ENCODE peak calls at places on chromosomes 7 and 10, in five cellular contexts. One of them, this sample, is unnamed.

GRCh38 chr10:71132321-71132810 is 80.0 kb upstream of the UNC5B start:
- DNase-seq in adrenal gland: peak
- DNase-seq in uterus: no peak
- DNase-seq in PC-9: no peak
- DNase-seq in HCT116: no peak
- DNase-seq in this sample: no peak

GRCh38 chr7:158016171-158017087 is 571.2 kb downstream of the PTPRN2 start:
- DNase-seq in adrenal gland: peak
- DNase-seq in uterus: no peak
- DNase-seq in PC-9: no peak
- DNase-seq in HCT116: no peak
- DNase-seq in this sample: no peak

GRCh38 chr10:44280615-44281014 is 104.3 kb downstream of the CXCL12 start:
- DNase-seq in adrenal gland: no peak
- DNase-seq in uterus: peak
- DNase-seq in PC-9: no peak
- DNase-seq in HCT116: no peak
- DNase-seq in this sample: no peak

GRCh38 chr7:55056577-55057480 is 38.0 kb downstream of the EGFR start:
- DNase-seq in adrenal gland: peak
- DNase-seq in uterus: no peak
- DNase-seq in PC-9: no peak
- DNase-seq in HCT116: no peak
- DNase-seq in this sample: no peak

GRCh38 chr7:3957735-3958491 is 656.9 kb downstream of the SDK1 start:
- DNase-seq in adrenal gland: no peak
- DNase-seq in uterus: no peak
- DNase-seq in PC-9: no peak
- DNase-seq in HCT116: no peak
- DNase-seq in this sample: no peak

GRCh38 chr7:80624763-80625162 is 13.7 kb upstream of the CD36 start:
- DNase-seq in adrenal gland: no peak
- DNase-seq in uterus: no peak
- DNase-seq in PC-9: no peak
- DNase-seq in HCT116: no peak
- DNase-seq in this sample: no peak

GRCh38 chr10:21145751-21146445 is 248.8 kb upstream of the NEBL start:
- DNase-seq in adrenal gland: no peak
- DNase-seq in uterus: no peak
- DNase-seq in PC-9: no peak
- DNase-seq in HCT116: no peak
- DNase-seq in this sample: no peak

GRCh38 chr10:4280481-4281206 is 495.6 kb upstream of the KLF6 start:
- DNase-seq in adrenal gland: no peak
- DNase-seq in uterus: no peak
- DNase-seq in PC-9: peak
- DNase-seq in HCT116: no peak
- DNase-seq in this sample: no peak

GRCh38 chr7:29285451-29285807 is 90.9 kb downstream of the CHN2 start:
- DNase-seq in adrenal gland: no peak
- DNase-seq in uterus: no peak
- DNase-seq in PC-9: peak
- DNase-seq in HCT116: peak
- DNase-seq in this sample: peak

GRCh38 chr7:116510795-116511194 is 11.3 kb downstream of the CAV2 start:
- DNase-seq in adrenal gland: no peak
- DNase-seq in uterus: no peak
- DNase-seq in PC-9: no peak
- DNase-seq in HCT116: no peak
- DNase-seq in this sample: no peak

GRCh38 chr7:55071411-55072188 is 52.8 kb downstream of the EGFR start:
- DNase-seq in adrenal gland: peak
- DNase-seq in uterus: no peak
- DNase-seq in PC-9: no peak
- DNase-seq in HCT116: no peak
- DNase-seq in this sample: no peak

GRCh38 chr10:119293368-119293767 is 86.0 kb downstream of the GRK5 start:
- DNase-seq in adrenal gland: no peak
- DNase-seq in uterus: no peak
- DNase-seq in PC-9: no peak
- DNase-seq in HCT116: no peak
- DNase-seq in this sample: no peak

GRCh38 chr10:87845624-87846377 is 17.5 kb downstream of the KLLN start:
- DNase-seq in adrenal gland: no peak
- DNase-seq in uterus: no peak
- DNase-seq in PC-9: no peak
- DNase-seq in HCT116: peak
- DNase-seq in this sample: no peak

GRCh38 chr10:30413996-30414576 is 19.9 kb upstream of the MAP3K8 start:
- DNase-seq in adrenal gland: peak
- DNase-seq in uterus: no peak
- DNase-seq in PC-9: peak
- DNase-seq in HCT116: peak
- DNase-seq in this sample: no peak

GRCh38 chr7:76386691-76387260 is 22.7 kb downstream of the SSC4D start:
- DNase-seq in adrenal gland: peak
- DNase-seq in uterus: no peak
- DNase-seq in PC-9: no peak
- DNase-seq in HCT116: no peak
- DNase-seq in this sample: no peak

GRCh38 chr7:32395168-32395567 is 95.0 kb downstream of the LSM5 start:
- DNase-seq in adrenal gland: no peak
- DNase-seq in uterus: no peak
- DNase-seq in PC-9: no peak
- DNase-seq in HCT116: no peak
- DNase-seq in this sample: no peak

GRCh38 chr7:44196450-44196872 is 4.3 kb upstream of the YKT6 start:
- DNase-seq in adrenal gland: peak
- DNase-seq in uterus: no peak
- DNase-seq in PC-9: no peak
- DNase-seq in HCT116: peak
- DNase-seq in this sample: no peak

GRCh38 chr7:89003619-89003956 is 208.1 kb upstream of the TEX47 start:
- DNase-seq in adrenal gland: no peak
- DNase-seq in uterus: no peak
- DNase-seq in PC-9: no peak
- DNase-seq in HCT116: no peak
- DNase-seq in this sample: no peak

GRCh38 chr10:29324220-29324831 is 35.5 kb downstream of the LYZL1 start:
- DNase-seq in adrenal gland: no peak
- DNase-seq in uterus: no peak
- DNase-seq in PC-9: no peak
- DNase-seq in HCT116: no peak
- DNase-seq in this sample: no peak

GRCh38 chr7:42348627-42349026 is 111.6 kb upstream of the GLI3 start:
- DNase-seq in adrenal gland: peak
- DNase-seq in uterus: peak
- DNase-seq in PC-9: no peak
- DNase-seq in HCT116: no peak
- DNase-seq in this sample: no peak

GRCh38 chr10:17115683-17116082 is 13.9 kb downstream of the CUBN start:
- DNase-seq in adrenal gland: no peak
- DNase-seq in uterus: no peak
- DNase-seq in PC-9: peak
- DNase-seq in HCT116: peak
- DNase-seq in this sample: peak

GRCh38 chr10:99850767-99851127 is 68.3 kb downstream of the ABCC2 start:
- DNase-seq in adrenal gland: no peak
- DNase-seq in uterus: no peak
- DNase-seq in PC-9: no peak
- DNase-seq in HCT116: no peak
- DNase-seq in this sample: no peak

GRCh38 chr10:76111986-76112825 is 680.8 kb downstream of the LRMDA start:
- DNase-seq in adrenal gland: no peak
- DNase-seq in uterus: no peak
- DNase-seq in PC-9: no peak
- DNase-seq in HCT116: no peak
- DNase-seq in this sample: no peak

DNA sequence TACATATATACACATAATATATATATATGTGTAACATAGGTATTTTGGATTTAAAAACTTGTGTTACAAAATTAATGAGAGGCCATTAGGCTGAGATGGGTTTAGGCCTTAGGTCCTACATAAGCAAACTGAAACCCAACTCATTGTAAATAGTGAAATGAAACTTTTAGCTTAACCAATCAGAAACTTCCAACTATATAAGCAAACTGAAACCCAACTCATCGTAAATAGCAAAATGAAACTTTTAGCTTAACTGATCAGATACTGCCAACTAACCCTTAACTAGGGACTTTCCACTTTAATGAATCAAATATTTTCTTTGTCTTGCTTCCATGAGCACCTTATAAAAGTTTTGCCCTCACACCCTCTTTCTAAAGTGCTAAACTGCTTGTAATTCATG is 17.3 kb upstream of the SAMD9L start:
- DNase-seq in adrenal gland: no peak
- DNase-seq in uterus: no peak
- DNase-seq in PC-9: no peak
- DNase-seq in HCT116: no peak
- DNase-seq in this sample: no peak
- H3K27ac ChIP-seq in adrenal gland: no peak
- H3K27ac ChIP-seq in uterus: no peak
- H3K27ac ChIP-seq in PC-9: no peak
- H3K27ac ChIP-seq in HCT116: no peak
- H3K27ac ChIP-seq in this sample: no peak

GRCh38 chr10:10821926-10822325 is 195.7 kb upstream of the CELF2 start:
- DNase-seq in adrenal gland: no peak
- DNase-seq in uterus: no peak
- DNase-seq in PC-9: no peak
- DNase-seq in HCT116: no peak
- DNase-seq in this sample: no peak
- H3K27ac ChIP-seq in adrenal gland: no peak
- H3K27ac ChIP-seq in uterus: no peak
- H3K27ac ChIP-seq in PC-9: no peak
- H3K27ac ChIP-seq in HCT116: no peak
- H3K27ac ChIP-seq in this sample: no peak

GRCh38 chr10:61975107-61975932 is 73.8 kb downstream of the ARID5B start:
- DNase-seq in adrenal gland: no peak
- DNase-seq in uterus: no peak
- DNase-seq in PC-9: peak
- DNase-seq in HCT116: no peak
- DNase-seq in this sample: peak

GRCh38 chr10:61973923-61974322 is 72.4 kb downstream of the ARID5B start:
- DNase-seq in adrenal gland: no peak
- DNase-seq in uterus: no peak
- DNase-seq in PC-9: no peak
- DNase-seq in HCT116: no peak
- DNase-seq in this sample: no peak

GRCh38 chr10:61971016-61971350 is 69.5 kb downstream of the ARID5B start:
- DNase-seq in adrenal gland: no peak
- DNase-seq in uterus: no peak
- DNase-seq in PC-9: no peak
- DNase-seq in HCT116: no peak
- DNase-seq in this sample: no peak

GRCh38 chr10:61973169-61973568 is 71.7 kb downstream of the ARID5B start:
- DNase-seq in adrenal gland: no peak
- DNase-seq in uterus: no peak
- DNase-seq in PC-9: no peak
- DNase-seq in HCT116: no peak
- DNase-seq in this sample: no peak

GRCh38 chr10:61974611-61975010 is 73.1 kb downstream of the ARID5B start:
- DNase-seq in adrenal gland: peak
- DNase-seq in uterus: peak
- DNase-seq in PC-9: no peak
- DNase-seq in HCT116: no peak
- DNase-seq in this sample: no peak
- H3K27ac ChIP-seq in adrenal gland: no peak
- H3K27ac ChIP-seq in uterus: peak
- H3K27ac ChIP-seq in PC-9: no peak
- H3K27ac ChIP-seq in HCT116: no peak
- H3K27ac ChIP-seq in this sample: no peak

DNA sequence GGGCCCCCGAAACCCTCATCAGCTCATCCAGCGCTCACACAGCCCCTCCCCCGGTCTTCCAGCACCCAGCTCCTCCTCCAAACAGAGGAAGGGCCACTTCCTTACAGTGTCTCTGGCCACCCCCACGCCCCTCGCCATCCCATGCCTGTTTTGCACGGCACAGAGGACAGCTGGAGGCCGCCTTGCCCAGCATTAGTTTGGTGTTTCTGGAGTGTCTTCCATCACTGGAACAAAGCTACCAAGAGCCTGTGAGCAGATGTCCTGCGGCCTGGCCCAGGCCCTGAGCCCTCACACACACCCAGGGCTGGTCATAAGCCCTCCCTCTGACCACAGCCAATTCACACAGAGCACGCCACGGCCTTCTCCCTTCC is 82.3 kb downstream of the MAD1L1 start:
- DNase-seq in adrenal gland: no peak
- DNase-seq in uterus: no peak
- DNase-seq in PC-9: no peak
- DNase-seq in HCT116: no peak
- DNase-seq in this sample: no peak
- H3K27ac ChIP-seq in adrenal gland: no peak
- H3K27ac ChIP-seq in uterus: no peak
- H3K27ac ChIP-seq in PC-9: no peak
- H3K27ac ChIP-seq in HCT116: no peak
- H3K27ac ChIP-seq in this sample: no peak

DNA sequence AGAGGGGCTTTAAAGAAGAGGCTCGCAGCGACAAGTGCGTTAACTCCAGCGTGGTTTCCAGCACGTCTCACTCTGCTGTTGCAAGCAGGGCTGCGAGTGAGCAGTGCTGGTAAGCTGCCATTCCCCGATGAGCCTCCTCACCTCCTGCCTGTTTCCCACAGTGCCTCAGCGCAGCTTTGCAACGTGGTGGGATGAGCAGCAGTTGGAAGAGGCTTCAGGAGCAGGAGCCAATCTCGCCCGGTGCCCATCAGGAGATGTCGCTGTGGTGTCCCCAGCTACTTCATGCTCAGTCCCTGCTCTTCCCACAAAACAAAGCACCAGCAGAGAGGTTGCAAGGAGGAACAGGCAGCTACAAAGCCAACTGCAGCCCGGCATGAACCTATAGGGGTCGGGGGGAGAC is 2.4 kb upstream of the ADARB2 start:
- DNase-seq in adrenal gland: no peak
- DNase-seq in uterus: no peak
- DNase-seq in PC-9: no peak
- DNase-seq in HCT116: no peak
- DNase-seq in this sample: no peak
- H3K27ac ChIP-seq in adrenal gland: no peak
- H3K27ac ChIP-seq in uterus: no peak
- H3K27ac ChIP-seq in PC-9: no peak
- H3K27ac ChIP-seq in HCT116: no peak
- H3K27ac ChIP-seq in this sample: no peak